ENCODE peak calls at places on chromosomes 5 and 9, in ten cellular contexts. W is AG20443, F is HTR-8/SVneo, E is NCI-H1436, L is GM13976, G is renal cortical epithelial cell, Z is iPS-NIHi11, K is AG08396, H is H9, B is naive B cell. M is an unnamed sample.
A peak's percentile ranks its signal among the peaks of the same experiment; 100 is the strongest.

GRCh38 chr9:3498691-3499090 is 27.1 kb downstream of the RFX3 start:
- DNase-seq in W (no peak), F (no peak), E (peak; percentile 60), L (no peak), G (peak; percentile 40), Z (no peak), K (no peak), H (no peak), B (no peak), M (peak; percentile 52)

GRCh38 chr5:111069839-111070238 is 1.7 kb upstream of the TSLP start:
- DNase-seq in W (peak; percentile 16), F (no peak), E (no peak), L (no peak), G (no peak), Z (no peak), K (peak; percentile 49), H (no peak), B (no peak), M (no peak)

GRCh38 chr9:89021154-89021803 is 30.0 kb downstream of the S1PR3 start:
- DNase-seq in W (peak; percentile 89), F (peak; percentile 60), E (no peak), L (no peak), G (peak; percentile 89), Z (no peak), K (peak; percentile 82), H (no peak), B (no peak), M (no peak)

GRCh38 chr9:114283551-114284111 is 39.3 kb upstream of the ORM1 start:
- DNase-seq in W (no peak), F (no peak), E (no peak), L (no peak), G (no peak), Z (no peak), K (no peak), H (peak; percentile 17), B (no peak), M (no peak)

GRCh38 chr5:20572560-20572959 is 584.6 kb upstream of the CDH18 start:
- DNase-seq in W (no peak), F (peak; percentile 51), E (no peak), L (no peak), G (peak; percentile 84), Z (peak; percentile 6), K (no peak), H (no peak), B (no peak), M (no peak)

GRCh38 chr5:169458269-169458668 is 125.3 kb upstream of the SPDL1 start:
- DNase-seq in W (no peak), F (no peak), E (no peak), L (no peak), G (no peak), Z (peak; percentile 39), K (no peak), H (peak; percentile 34), B (no peak), M (no peak)

GRCh38 chr5:169296456-169297220 is 4.3 kb downstream of the SLIT3 start:
- DNase-seq in W (peak; percentile 85), F (peak; percentile 80), E (no peak), L (no peak), G (no peak), Z (no peak), K (peak; percentile 65), H (no peak), B (no peak), M (no peak)

GRCh38 chr5:171579162-171579561 is 159.7 kb downstream of the FGF18 start:
- DNase-seq in W (no peak), F (no peak), E (no peak), L (no peak), G (no peak), Z (no peak), K (no peak), H (no peak), B (no peak), M (no peak)

GRCh38 chr5:2914022-2914661 is 162.7 kb upstream of the IRX2 start:
- DNase-seq in W (no peak), F (no peak), E (no peak), L (no peak), G (no peak), Z (no peak), K (no peak), H (peak; percentile 31), B (no peak), M (no peak)

GRCh38 chr9:84851935-84852585 is 182.5 kb downstream of the NTRK2 start:
- DNase-seq in W (peak; percentile 82), F (peak; percentile 37), E (no peak), L (no peak), G (peak; percentile 98), Z (peak; percentile 62), K (peak; percentile 8), H (peak; percentile 81), B (no peak), M (peak; percentile 89)

GRCh38 chr9:91949293-91949945 is 609 bp downstream of the ROR2 start:
- DNase-seq in W (peak; percentile 20), F (no peak), E (no peak), L (no peak), G (no peak), Z (peak; percentile 43), K (no peak), H (peak; percentile 44), B (no peak), M (peak; percentile 12)

GRCh38 chr9:114314881-114315722 is 7.8 kb upstream of the ORM1 start:
- DNase-seq in W (peak; percentile 11), F (no peak), E (no peak), L (no peak), G (peak; percentile 70), Z (no peak), K (no peak), H (no peak), B (no peak), M (no peak)

GRCh38 chr9:22056402-22056801 is 47.3 kb upstream of the CDKN2B start:
- DNase-seq in W (no peak), F (no peak), E (no peak), L (no peak), G (no peak), Z (no peak), K (no peak), H (no peak), B (no peak), M (no peak)

GRCh38 chr9:134399435-134400056 is 73.3 kb downstream of the RXRA start:
- DNase-seq in W (peak; percentile 50), F (no peak), E (no peak), L (no peak), G (peak; percentile 47), Z (peak; percentile 69), K (peak; percentile 72), H (no peak), B (no peak), M (no peak)

GRCh38 chr5:124528838-124529237 is 217.6 kb downstream of the ZNF608 start:
- DNase-seq in W (no peak), F (no peak), E (no peak), L (no peak), G (peak; percentile 66), Z (no peak), K (no peak), H (no peak), B (no peak), M (no peak)

GRCh38 chr5:8845316-8845715 is 700.6 kb downstream of the SEMA5A start:
- DNase-seq in W (peak; percentile 58), F (no peak), E (no peak), L (no peak), G (no peak), Z (no peak), K (peak; percentile 64), H (no peak), B (no peak), M (no peak)